ENCODE peak calls at places on chromosomes 1 and 21, in four cellular contexts. X is endothelial cell of umbilical vein, U is A549, R is HCT116. Y is an unnamed sample.

GRCh38 chr1:4699724-4700301 is 45.4 kb downstream of the AJAP1 start:
- DNase-seq in X (no peak), U (no peak), R (no peak), Y (peak)

GRCh38 chr1:201528631-201529260 is 10.2 kb upstream of the NAV1 start:
- DNase-seq in X (no peak), U (no peak), R (no peak), Y (no peak)

GRCh38 chr1:39639333-39640130 is at the start of gene HEYL:
- DNase-seq in X (no peak), U (peak), R (peak), Y (peak)

GRCh38 chr1:35592991-35593769 is 20.1 kb downstream of the TFAP2E start:
- DNase-seq in X (no peak), U (no peak), R (no peak), Y (peak)

GRCh38 chr1:10432910-10433785 is 2.9 kb downstream of the CENPS start:
- DNase-seq in X (no peak), U (no peak), R (no peak), Y (no peak)

GRCh38 chr1:227895828-227896685 is 51.7 kb downstream of the WNT9A start:
- DNase-seq in X (no peak), U (no peak), R (no peak), Y (no peak)

GRCh38 chr1:178262101-178262500 is 168.2 kb downstream of the RASAL2 start:
- DNase-seq in X (peak), U (peak), R (no peak), Y (no peak)

GRCh38 chr1:24201941-24202440 is 14.9 kb upstream of the IFNLR1 start:
- DNase-seq in X (peak), U (peak), R (peak), Y (peak)

GRCh38 chr1:8164670-8165069 is 138.6 kb upstream of the ERRFI1 start:
- DNase-seq in X (no peak), U (no peak), R (no peak), Y (no peak)

GRCh38 chr1:21631944-21632887 is 36.9 kb downstream of the RAP1GAP start:
- DNase-seq in X (no peak), U (no peak), R (no peak), Y (peak)

GRCh38 chr1:209787551-209787950 is 3.2 kb upstream of the C1orf74 start:
- DNase-seq in X (no peak), U (no peak), R (no peak), Y (no peak)

GRCh38 chr1:47951026-47951425 is 46.2 kb downstream of the TRABD2B start:
- DNase-seq in X (no peak), U (no peak), R (no peak), Y (no peak)

GRCh38 chr21:34243562-34243961 is 120.2 kb upstream of the KCNE2 start:
- DNase-seq in X (peak), U (no peak), R (peak), Y (peak)

GRCh38 chr1:92858564-92859399 is 26.9 kb downstream of the RPL5 start:
- DNase-seq in X (peak), U (peak), R (peak), Y (peak)

GRCh38 chr1:242890211-242890741 is 364.8 kb downstream of the CEP170 start:
- DNase-seq in X (no peak), U (no peak), R (no peak), Y (no peak)

GRCh38 chr1:69524010-69524409 is 43.7 kb upstream of the LRRC7 start:
- DNase-seq in X (no peak), U (no peak), R (no peak), Y (no peak)

GRCh38 chr1:155871390-155871789 is 12.0 kb downstream of the SYT11 start:
- DNase-seq in X (peak), U (no peak), R (no peak), Y (no peak)

GRCh38 chr1:115495603-115496002 is 146.2 kb upstream of the VANGL1 start:
- DNase-seq in X (no peak), U (no peak), R (no peak), Y (no peak)

GRCh38 chr1:193211539-193211938 is 25.1 kb upstream of the B3GALT2 start:
- DNase-seq in X (peak), U (peak), R (peak), Y (no peak)

GRCh38 chr1:168343566-168343965 is 62.9 kb downstream of the TBX19 start:
- DNase-seq in X (no peak), U (no peak), R (no peak), Y (peak)

GRCh38 chr21:37237764-37238163 is 29.4 kb downstream of the VPS26C start:
- DNase-seq in X (peak), U (no peak), R (no peak), Y (no peak)

GRCh38 chr1:244074559-244075171 is 23.6 kb downstream of the ZBTB18 start:
- DNase-seq in X (no peak), U (no peak), R (no peak), Y (no peak)

GRCh38 chr1:183586897-183587296 is 3.4 kb downstream of the NCF2 start:
- DNase-seq in X (no peak), U (no peak), R (no peak), Y (no peak)

GRCh38 chr21:35921471-35921870 is 138.9 kb downstream of the SETD4 start:
- DNase-seq in X (no peak), U (no peak), R (no peak), Y (no peak)

GRCh38 chr1:50418600-50419109 is 4.6 kb downstream of the DMRTA2 start:
- DNase-seq in X (no peak), U (no peak), R (no peak), Y (no peak)

GRCh38 chr1:67377253-67377652 is 52.9 kb downstream of the SERBP1 start:
- DNase-seq in X (no peak), U (no peak), R (no peak), Y (no peak)

GRCh38 chr1:186154651-186155050 is 220.4 kb downstream of the TPR start:
- DNase-seq in X (no peak), U (no peak), R (no peak), Y (no peak)

GRCh38 chr1:95139039-95139438 is 21.9 kb downstream of the TLCD4 start:
- DNase-seq in X (no peak), U (no peak), R (no peak), Y (no peak)

GRCh38 chr1:166822385-166822784 is 16.9 kb upstream of the POGK start:
- DNase-seq in X (no peak), U (peak), R (no peak), Y (no peak)

GRCh38 chr1:91655912-91656449 is 155.3 kb downstream of the CDC7 start:
- DNase-seq in X (no peak), U (no peak), R (no peak), Y (no peak)

GRCh38 chr21:27513825-27514224 is 546.9 kb upstream of the ADAMTS5 start:
- DNase-seq in X (peak), U (no peak), R (no peak), Y (no peak)

DNA sequence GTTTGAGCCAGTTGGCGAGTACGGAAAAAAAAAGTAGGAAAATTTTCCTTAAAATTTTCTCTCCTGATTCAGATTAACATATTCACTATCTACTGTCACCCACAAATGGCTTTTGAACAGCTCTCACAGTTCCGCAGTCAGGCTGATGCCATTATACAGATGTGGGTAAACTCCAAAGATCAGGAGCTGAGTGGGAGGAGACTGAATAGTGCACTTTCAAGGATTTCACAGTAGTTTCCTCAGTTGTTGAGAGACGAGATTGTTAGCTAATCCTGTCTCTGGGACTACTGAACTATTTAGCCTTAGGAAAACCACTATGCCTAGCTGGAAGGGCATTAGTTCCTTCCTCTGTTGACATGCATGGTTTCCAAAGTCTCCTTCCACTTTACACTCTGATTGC is 3.2 kb upstream of the DISP1 start:
- DNase-seq in X (no peak), U (no peak), R (no peak), Y (no peak)
- H3K4me3 ChIP-seq in X (no peak), U (no peak), R (no peak), Y (no peak)

GRCh38 chr21:43811262-43812105 is 22.1 kb downstream of the RRP1 start:
- DNase-seq in X (no peak), U (no peak), R (no peak), Y (peak)
- TF ChIP-seq MAX in X (no peak), U (no peak), R (no peak), Y (no peak)

DNA sequence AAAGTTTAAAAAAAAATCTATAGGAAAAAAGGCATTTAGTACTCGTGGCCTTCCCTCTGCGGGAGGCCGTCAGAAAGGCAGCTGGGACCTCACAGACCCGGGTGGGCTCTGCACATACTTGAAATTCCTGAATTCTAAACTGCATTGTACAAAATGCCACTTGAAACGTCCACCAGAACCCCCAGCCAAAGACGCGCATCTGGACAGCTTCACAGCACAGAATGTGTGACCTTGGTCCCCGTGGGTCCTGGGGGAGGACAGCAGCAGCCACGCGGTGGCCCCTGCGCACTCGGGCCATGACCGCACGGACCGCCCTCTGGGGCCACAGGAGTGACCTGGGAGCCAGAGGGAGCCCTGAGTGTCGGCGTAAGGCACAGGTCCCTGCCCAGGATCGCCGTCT is 20.6 kb upstream of the MRPS14 start:
- DNase-seq in X (no peak), U (no peak), R (no peak), Y (no peak)
- H3K4me3 ChIP-seq in X (no peak), U (no peak), R (no peak), Y (no peak)

DNA sequence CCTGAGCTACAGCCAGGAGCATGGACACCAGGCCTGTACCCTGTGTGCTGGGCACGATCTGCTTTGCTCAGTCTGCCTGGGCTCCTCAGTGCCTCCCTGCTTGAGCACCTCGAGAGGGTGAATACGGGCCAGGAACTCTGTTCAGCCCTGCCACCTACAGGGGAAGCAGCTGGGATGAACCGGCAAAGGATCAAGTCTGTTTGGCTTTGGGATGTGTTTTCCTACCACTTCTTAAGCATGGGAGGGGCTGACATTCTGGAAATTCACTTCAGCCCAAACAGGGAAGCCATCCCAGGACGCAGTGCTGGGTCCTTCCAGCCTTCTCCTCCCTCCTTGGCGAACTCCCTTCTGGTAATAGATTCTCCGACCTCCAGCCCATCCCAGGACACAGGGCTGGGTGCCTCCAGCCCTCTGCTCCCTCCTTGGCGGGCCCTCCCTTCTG is 55.8 kb upstream of the SELENON start:
- DNase-seq in X (peak), U (peak), R (peak), Y (no peak)
- TF ChIP-seq MAX in X (no peak), U (no peak), R (no peak), Y (no peak)

GRCh38 chr1:116762781-116763115 is 8.5 kb downstream of the CD2 start:
- DNase-seq in X (no peak), U (no peak), R (no peak), Y (no peak)

GRCh38 chr1:116760487-116760886 is 6.3 kb downstream of the CD2 start:
- DNase-seq in X (no peak), U (no peak), R (no peak), Y (no peak)

GRCh38 chr1:116760996-116761665 is 6.9 kb downstream of the CD2 start:
- DNase-seq in X (no peak), U (no peak), R (no peak), Y (no peak)

GRCh38 chr1:116762281-116762680 is 8.1 kb downstream of the CD2 start:
- DNase-seq in X (no peak), U (no peak), R (no peak), Y (no peak)

DNA sequence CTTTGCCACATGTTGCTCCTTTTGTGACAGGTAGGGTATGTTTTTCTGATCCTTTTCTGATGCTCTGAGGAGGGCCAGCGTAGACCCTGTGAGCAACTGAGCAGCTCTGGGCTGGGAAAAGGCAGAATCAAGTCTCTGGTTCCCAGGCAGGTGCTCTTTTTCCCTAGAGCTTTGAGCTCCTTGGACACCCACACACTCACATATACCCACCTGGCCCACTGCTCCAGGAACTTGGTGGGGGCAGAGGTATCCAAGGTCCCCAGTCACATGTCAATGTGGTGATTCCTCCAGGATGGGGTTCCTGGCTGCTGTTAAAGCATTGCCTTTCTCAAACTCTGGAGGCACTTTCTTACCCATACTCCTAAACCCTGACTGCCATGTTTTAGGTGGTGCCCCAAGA is 5.4 kb downstream of the CD2 start:
- DNase-seq in X (no peak), U (no peak), R (no peak), Y (no peak)
- H3K4me3 ChIP-seq in X (no peak), U (no peak), R (no peak), Y (no peak)

DNA sequence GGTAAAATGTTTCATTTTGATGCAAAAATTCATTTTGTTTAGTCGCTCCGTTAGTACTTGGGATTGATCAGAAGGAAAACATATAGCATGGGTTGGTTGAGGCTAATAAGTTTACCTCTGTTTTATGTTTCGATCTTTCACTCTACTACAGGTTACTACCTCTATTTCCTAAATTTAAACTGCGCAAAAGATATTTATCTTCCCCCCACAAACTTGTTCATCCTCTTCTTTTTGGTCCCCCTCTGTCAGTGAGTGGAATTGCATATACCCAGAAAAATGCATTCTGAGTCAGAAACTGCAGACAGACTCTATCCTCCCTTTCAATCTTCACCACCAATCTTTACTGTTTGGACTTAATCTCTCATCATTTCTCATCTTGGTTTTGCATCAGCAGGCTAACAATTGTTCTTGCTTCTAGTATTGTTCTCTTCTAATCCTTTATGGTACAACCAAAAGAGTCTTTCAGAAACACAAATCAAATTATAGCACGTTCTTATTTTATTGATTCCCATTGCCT is 316.0 kb upstream of the ADGRL4 start:
- DNase-seq in X (no peak), U (no peak), R (no peak), Y (no peak)
- TF ChIP-seq MAX in X (no peak), U (no peak), R (no peak), Y (no peak)

DNA sequence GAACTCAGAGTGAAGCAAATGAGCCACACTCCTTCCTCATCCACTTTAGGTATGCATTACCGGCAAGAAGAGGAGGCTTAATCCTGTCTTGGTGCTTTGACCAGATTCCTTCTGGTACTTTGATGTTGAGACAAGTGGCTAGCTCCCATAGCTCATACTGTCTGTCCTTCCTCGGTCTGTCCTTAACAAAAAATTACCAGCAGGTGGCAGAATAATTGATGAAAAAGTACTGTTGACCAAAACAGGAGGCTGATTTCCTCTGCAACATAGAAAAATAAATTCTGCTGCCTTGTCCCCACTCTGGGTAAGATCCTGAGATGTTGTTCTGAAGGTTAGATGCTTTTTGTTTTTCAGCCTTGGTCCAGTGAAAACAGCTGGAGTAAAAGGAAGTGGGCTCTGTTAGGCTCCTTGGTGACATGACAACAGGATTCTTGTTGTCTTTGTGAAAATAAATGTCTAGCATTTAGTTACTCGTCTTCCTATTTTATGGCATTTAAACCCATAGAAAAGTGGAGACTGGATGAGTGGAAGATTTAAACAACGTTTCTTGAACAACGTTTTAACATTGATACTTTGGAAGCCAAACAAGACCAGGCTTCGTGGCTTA is 11.2 kb upstream of the HJV start:
- DNase-seq in X (peak), U (no peak), R (peak), Y (peak)
- H3K4me3 ChIP-seq in X (no peak), U (no peak), R (no peak), Y (no peak)

GRCh38 chr1:235650341-235651169 is 971 bp upstream of the GNG4 start:
- DNase-seq in X (no peak), U (no peak), R (no peak), Y (no peak)
- TF ChIP-seq MAX in X (no peak), U (peak), R (no peak), Y (no peak)

DNA sequence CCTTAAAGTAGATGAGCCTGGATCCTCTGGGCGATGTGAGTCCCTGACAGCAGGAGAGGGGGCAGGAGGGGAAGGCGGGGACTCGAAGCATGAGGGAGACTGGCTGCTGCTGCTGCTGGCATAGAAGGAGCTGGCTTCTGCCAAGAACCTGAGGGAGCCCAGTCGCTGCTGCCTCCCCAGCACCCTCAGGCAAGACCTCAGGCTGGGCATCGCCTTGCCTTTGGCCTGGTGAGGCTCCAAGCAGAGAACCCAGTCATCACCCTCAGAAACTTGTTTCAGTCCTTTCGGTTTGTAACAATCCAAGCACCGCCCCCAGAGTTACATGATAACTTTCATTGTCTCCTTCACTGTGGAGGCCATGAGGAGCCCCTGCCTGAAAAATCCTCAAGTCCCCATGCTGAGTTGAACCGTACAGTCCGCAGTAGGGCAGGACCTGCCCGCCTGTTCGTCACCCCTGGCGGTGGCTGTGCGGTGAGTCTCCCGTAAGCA is 38.8 kb downstream of the POFUT2 start:
- DNase-seq in X (no peak), U (no peak), R (no peak), Y (no peak)
- H3K4me3 ChIP-seq in X (no peak), U (no peak), R (no peak), Y (no peak)

Y was measured in NB4.